ENCODE peak calls at places on chromosomes 3 and 15, in four cellular contexts. J is K562, I is A549, E is HepG2. H is an unnamed sample. For H3K4me1, the result is how much of the 10 kb centered on the place peaks cover.

GRCh38 chr15:56869573-56869972 is 48.9 kb upstream of the TCF12 start:
- DNase-seq in J (peak), I (no peak), E (no peak), H (no peak)

GRCh38 chr15:85289677-85290365 is 90.6 kb upstream of the AKAP13 start:
- DNase-seq in J (no peak), I (peak), E (peak), H (no peak)

GRCh38 chr3:171776411-171776810 is 33.9 kb downstream of the PLD1 start:
- DNase-seq in J (no peak), I (no peak), E (peak), H (no peak)

GRCh38 chr3:147887797-147888196 is 478.6 kb downstream of the ZIC1 start:
- DNase-seq in J (no peak), I (no peak), E (no peak), H (no peak)

GRCh38 chr3:102068327-102068726 is 219.0 kb downstream of the NFKBIZ start:
- DNase-seq in J (no peak), I (no peak), E (no peak), H (no peak)

GRCh38 chr3:56321892-56322291 is 146.4 kb downstream of the ERC2 start:
- DNase-seq in J (no peak), I (no peak), E (no peak), H (no peak)

GRCh38 chr3:128854382-128854939 is 25.0 kb upstream of the ACAD9 start:
- DNase-seq in J (no peak), I (no peak), E (no peak), H (no peak)

GRCh38 chr15:45134682-45135604 is 5.1 kb downstream of the DUOX1 start:
- DNase-seq in J (no peak), I (no peak), E (no peak), H (no peak)

GRCh38 chr15:78195735-78196201 is 38.6 kb downstream of the ACSBG1 start:
- DNase-seq in J (peak), I (peak), E (peak), H (no peak)

GRCh38 chr15:63407612-63408011 is 26.0 kb upstream of the CA12 start:
- DNase-seq in J (no peak), I (no peak), E (no peak), H (no peak)

GRCh38 chr3:30681276-30682211 is 75.1 kb downstream of the TGFBR2 start:
- DNase-seq in J (no peak), I (no peak), E (no peak), H (no peak)

GRCh38 chr3:105032541-105032940 is 334.2 kb upstream of the ALCAM start:
- DNase-seq in J (no peak), I (no peak), E (no peak), H (no peak)

GRCh38 chr15:72306211-72306785 is 13.7 kb downstream of the CELF6 start:
- DNase-seq in J (peak), I (no peak), E (no peak), H (no peak)

GRCh38 chr3:187944391-187945179 is 199.3 kb upstream of the BCL6 start:
- DNase-seq in J (no peak), I (no peak), E (no peak), H (no peak)

GRCh38 chr3:167102071-167102470 is 278.0 kb downstream of the ZBBX start:
- DNase-seq in J (peak), I (no peak), E (peak), H (no peak)

GRCh38 chr3:127848131-127849129 is 26.1 kb upstream of the MGLL start:
- DNase-seq in J (no peak), I (no peak), E (no peak), H (no peak)

GRCh38 chr3:8658326-8659212 is 14.0 kb upstream of the SSUH2 start:
- DNase-seq in J (peak), I (peak), E (peak), H (peak)

GRCh38 chr15:62665449-62665848 is 377.1 kb upstream of the TPM1 start:
- DNase-seq in J (no peak), I (no peak), E (peak), H (no peak)

GRCh38 chr3:37694236-37694635 is 167.4 kb upstream of the CTDSPL start:
- DNase-seq in J (no peak), I (no peak), E (no peak), H (no peak)

GRCh38 chr3:144777941-144778340 is 806.3 kb downstream of the DIPK2A start:
- DNase-seq in J (no peak), I (no peak), E (no peak), H (no peak)

GRCh38 chr3:41199866-41200668 is 762 bp downstream of the CTNNB1 start:
- DNase-seq in J (peak), I (peak), E (no peak), H (no peak)

GRCh38 chr3:57787867-57788623 is 31.9 kb downstream of the SLMAP start:
- DNase-seq in J (peak), I (no peak), E (no peak), H (peak)

GRCh38 chr15:77889009-77889806 is 188.3 kb downstream of the TBC1D2B start:
- DNase-seq in J (no peak), I (no peak), E (no peak), H (no peak)

GRCh38 chr3:107662109-107662477 is 139.3 kb downstream of the BBX start:
- DNase-seq in J (no peak), I (no peak), E (no peak), H (no peak)

GRCh38 chr3:190443257-190443656 is 6.4 kb downstream of the TMEM207 start:
- DNase-seq in J (no peak), I (peak), E (peak), H (no peak)

GRCh38 chr15:95326689-95327525 is 1003.6 kb upstream of the NR2F2 start:
- DNase-seq in J (no peak), I (no peak), E (no peak), H (no peak)

GRCh38 chr15:101613130-101614000 is 38.8 kb downstream of the TM2D3 start:
- DNase-seq in J (peak), I (no peak), E (peak), H (no peak)

GRCh38 chr15:38461089-38461833 is 7.3 kb downstream of the FAM98B start:
- DNase-seq in J (no peak), I (no peak), E (no peak), H (no peak)

GRCh38 chr15:89391685-89392257 is 57.1 kb upstream of the POLG start:
- DNase-seq in J (no peak), I (no peak), E (no peak), H (no peak)

GRCh38 chr3:41711656-41712055 is 250.2 kb downstream of the ULK4 start:
- DNase-seq in J (no peak), I (no peak), E (no peak), H (peak)

GRCh38 chr3:53286727-53287412 is 31.0 kb upstream of the TKT start:
- DNase-seq in J (no peak), I (no peak), E (no peak), H (no peak)

GRCh38 chr15:70504305-70504951 is 258.9 kb downstream of the UACA start:
- DNase-seq in J (no peak), I (no peak), E (no peak), H (no peak)
- TF ChIP-seq POLR2AphosphoS2 in J (no peak), I (no peak), E (no peak), H (no peak)

GRCh38 chr15:93865610-93866009 is 365.8 kb upstream of the MCTP2 start:
- DNase-seq in J (no peak), I (no peak), E (no peak), H (no peak)
- H3K4me1 ChIP-seq in J (under half), I (under half), E (under half), H (under half)

GRCh38 chr3:183371672-183371968 is 56.8 kb downstream of the MCF2L2 start:
- DNase-seq in J (no peak), I (no peak), E (no peak), H (no peak)
- TF ChIP-seq POLR2AphosphoS2 in J (no peak), I (no peak), E (no peak), H (no peak)

GRCh38 chr15:40339621-40339945 is 1.2 kb downstream of the CCDC9B start:
- DNase-seq in J (no peak), I (no peak), E (no peak), H (no peak)
- H3K4me1 ChIP-seq in J (under half), I (under half), E (half or more), H (under half)

GRCh38 chr3:20511863-20512262 is 325.9 kb upstream of the SGO1 start:
- DNase-seq in J (peak), I (peak), E (peak), H (no peak)
- TF ChIP-seq POLR2AphosphoS2 in J (no peak), I (no peak), E (no peak), H (no peak)

GRCh38 chr3:48437812-48438211 is 2.1 kb downstream of the CCDC51 start:
- DNase-seq in J (no peak), I (no peak), E (no peak), H (no peak)

GRCh38 chr3:48436855-48437254 is 3.1 kb downstream of the CCDC51 start:
- DNase-seq in J (no peak), I (no peak), E (no peak), H (no peak)

GRCh38 chr3:48435774-48436476 is 4.0 kb downstream of the CCDC51 start:
- DNase-seq in J (peak), I (peak), E (peak), H (peak)

GRCh38 chr3:48435223-48435595 is 4.7 kb downstream of the CCDC51 start:
- DNase-seq in J (no peak), I (no peak), E (no peak), H (no peak)

GRCh38 chr3:48436477-48436787 is 3.5 kb downstream of the CCDC51 start:
- DNase-seq in J (no peak), I (no peak), E (no peak), H (no peak)
- H3K4me1 ChIP-seq in J (under half), I (under half), E (half or more), H (under half)

GRCh38 chr3:64443553-64444331 is 218.5 kb upstream of the PRICKLE2 start:
- DNase-seq in J (no peak), I (no peak), E (no peak), H (no peak)

GRCh38 chr3:64438837-64439236 is 213.6 kb upstream of the PRICKLE2 start:
- DNase-seq in J (no peak), I (no peak), E (no peak), H (no peak)

GRCh38 chr3:64441861-64442260 is 216.6 kb upstream of the PRICKLE2 start:
- DNase-seq in J (no peak), I (no peak), E (no peak), H (no peak)

GRCh38 chr3:64437126-64437525 is 211.9 kb upstream of the PRICKLE2 start:
- DNase-seq in J (no peak), I (no peak), E (no peak), H (no peak)

GRCh38 chr3:64440498-64440897 is 215.2 kb upstream of the PRICKLE2 start:
- DNase-seq in J (no peak), I (no peak), E (no peak), H (no peak)
- TF ChIP-seq POLR2AphosphoS2 in J (no peak), I (no peak), E (no peak), H (no peak)

DNA sequence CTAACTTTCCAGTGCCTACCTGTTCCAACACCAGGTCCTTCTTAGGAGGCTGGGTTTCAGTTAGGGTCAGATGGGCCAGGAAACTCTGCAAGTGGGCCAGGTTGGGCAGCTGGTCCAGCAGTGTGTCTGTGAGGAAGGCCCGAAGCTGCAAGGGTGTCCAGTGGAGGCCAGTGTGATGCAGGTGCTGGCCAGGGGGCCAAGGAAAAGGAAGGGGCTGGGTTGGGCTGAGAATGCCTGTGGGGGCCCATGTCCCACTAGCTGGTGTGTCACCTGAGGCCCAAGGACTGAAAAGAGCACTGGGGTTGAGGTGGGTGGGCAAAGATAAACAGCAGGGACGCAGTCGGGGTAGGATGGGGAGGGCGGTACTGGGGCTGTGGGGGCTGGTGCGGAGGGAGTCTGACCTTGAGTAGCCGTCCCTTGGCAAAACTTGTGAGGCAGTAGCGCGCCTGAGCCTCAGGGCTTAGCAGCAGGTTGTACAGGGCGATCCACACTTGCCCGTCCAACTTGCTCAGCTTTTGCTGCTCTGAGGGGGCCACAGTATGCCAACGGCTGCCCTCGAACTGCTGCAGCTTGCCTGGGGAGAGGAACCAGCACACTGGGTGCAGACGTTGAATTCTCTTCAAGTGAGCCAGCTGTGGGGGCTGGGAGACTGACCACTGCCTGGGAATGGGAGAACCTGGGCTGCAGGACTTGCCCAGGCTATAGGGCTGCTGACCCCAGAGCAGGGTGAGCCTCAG is 1.5 kb upstream of the RASSF1 start:
- DNase-seq in J (no peak), I (no peak), E (no peak), H (no peak)
- H3K4me1 ChIP-seq in J (under half), I (under half), E (half or more), H (under half)

GRCh38 chr15:48795901-48796300 is 15.0 kb downstream of the CEP152 start:
- DNase-seq in J (peak), I (no peak), E (no peak), H (no peak)
- TF ChIP-seq POLR2AphosphoS2 in J (no peak), I (no peak), E (no peak), H (no peak)

H was measured in GM12878.